ENCODE peak calls at places on chromosomes 2 and 18, in nine cellular contexts. I, S, L, X, U, H, Q, J and F are unnamed samples.

GRCh38 chr2:152407204-152407721 is 72.3 kb downstream of the FMNL2 start:
- DNase-seq in I (no peak), U (peak), X (no peak), J (peak), L (no peak), S (peak), Q (peak), H (no peak), F (peak)

GRCh38 chr2:26184555-26185303 is 11.8 kb downstream of the GAREM2 start:
- DNase-seq in L (no peak), S (peak), J (peak), U (peak), Q (no peak), I (peak), X (peak), H (peak), F (peak)

GRCh38 chr2:73937103-73937885 is 10.6 kb downstream of the DGUOK start:
- DNase-seq in L (no peak), U (no peak), H (no peak), X (no peak), Q (no peak), S (no peak), J (no peak), I (no peak), F (no peak)

GRCh38 chr2:207133493-207133861 is 32.3 kb downstream of the KLF7 start:
- DNase-seq in L (no peak), Q (no peak), U (no peak), S (no peak), J (peak), I (no peak), X (no peak), H (no peak), F (no peak)

GRCh38 chr2:162574615-162575452 is 230.9 kb downstream of the GCA start:
- DNase-seq in S (no peak), H (no peak), I (no peak), U (no peak), L (no peak), Q (no peak), X (no peak), J (no peak), F (no peak)

GRCh38 chr2:220528180-220528579 is 900.8 kb downstream of the SLC4A3 start:
- DNase-seq in J (no peak), Q (peak), L (no peak), I (no peak), S (no peak), H (no peak), U (no peak), X (no peak), F (peak)

GRCh38 chr2:166516712-166517303 is 22.8 kb upstream of the SCN7A start:
- DNase-seq in J (peak), I (no peak), L (peak), X (no peak), H (no peak), Q (peak), S (peak), U (peak), F (peak)

GRCh38 chr2:235030936-235031335 is 79.1 kb downstream of the SH3BP4 start:
- DNase-seq in Q (no peak), J (no peak), X (no peak), L (no peak), I (no peak), U (no peak), H (no peak), S (no peak), F (no peak)

GRCh38 chr2:189363559-189363958 is 77.7 kb upstream of the WDR75 start:
- DNase-seq in Q (peak), X (peak), L (peak), I (no peak), J (no peak), S (no peak), U (peak), H (no peak), F (peak)

GRCh38 chr2:29130295-29130694 is 15.1 kb downstream of the CLIP4 start:
- DNase-seq in X (peak), J (no peak), Q (peak), S (no peak), U (peak), H (no peak), L (peak), I (no peak), F (peak)

GRCh38 chr2:233929352-233929843 is 12.2 kb downstream of the TRPM8 start:
- DNase-seq in Q (no peak), H (no peak), I (no peak), L (peak), X (no peak), J (no peak), S (no peak), U (peak), F (no peak)

GRCh38 chr2:214193943-214194342 is 216.9 kb upstream of the VWC2L start:
- DNase-seq in U (no peak), S (no peak), L (peak), J (no peak), I (no peak), X (no peak), Q (peak), H (no peak), F (peak)

GRCh38 chr2:239321596-239322413 is 79.0 kb downstream of the HDAC4 start:
- DNase-seq in X (no peak), L (no peak), I (no peak), U (no peak), S (no peak), Q (no peak), J (no peak), H (peak), F (no peak)

GRCh38 chr2:219476605-219477578 is 21.8 kb upstream of the GMPPA start:
- DNase-seq in J (no peak), S (peak), I (no peak), Q (no peak), L (no peak), U (no peak), X (no peak), H (no peak), F (no peak)

GRCh38 chr2:144835634-144836351 is 315.9 kb upstream of the ZEB2 start:
- DNase-seq in X (peak), L (peak), I (no peak), U (peak), Q (no peak), J (no peak), H (no peak), S (no peak), F (no peak)

GRCh38 chr2:73939419-73939818 is 12.7 kb downstream of the DGUOK start:
- DNase-seq in I (no peak), J (no peak), S (no peak), U (no peak), X (no peak), L (peak), H (no peak), Q (peak), F (peak)

GRCh38 chr18:54388203-54389142 is 30.8 kb downstream of the C18orf54 start:
- DNase-seq in L (peak), Q (peak), H (no peak), X (peak), I (no peak), J (no peak), U (peak), S (no peak), F (peak)

GRCh38 chr2:119218478-119219064 is 5.1 kb upstream of the STEAP3 start:
- DNase-seq in H (no peak), X (peak), L (peak), S (peak), I (no peak), U (no peak), Q (peak), J (peak), F (peak)

GRCh38 chr2:171330155-171330956 is 103.4 kb downstream of the METTL8 start:
- DNase-seq in X (no peak), L (no peak), J (no peak), S (no peak), I (no peak), H (no peak), Q (no peak), U (no peak), F (no peak)

GRCh38 chr2:204264746-204265145 is 280.5 kb upstream of the PARD3B start:
- DNase-seq in L (no peak), Q (no peak), H (no peak), S (no peak), J (no peak), X (no peak), I (no peak), U (no peak), F (no peak)

GRCh38 chr2:119119076-119119710 is 39.4 kb downstream of the C1QL2 start:
- DNase-seq in Q (no peak), J (no peak), H (no peak), I (no peak), U (no peak), X (no peak), S (no peak), L (no peak), F (no peak)

GRCh38 chr2:239343946-239344856 is 56.6 kb downstream of the HDAC4 start:
- DNase-seq in L (no peak), S (no peak), Q (no peak), U (no peak), I (no peak), X (no peak), J (no peak), H (no peak), F (no peak)